ENCODE peak calls at places on chromosomes 5 and 9, in seven cellular contexts. One of them, this sample, is unnamed.

GRCh38 chr5:56011835-56012234 is 17.1 kb upstream of the IL6ST start:
- DNase-seq in uterus: no peak
- DNase-seq in psoas muscle: no peak
- DNase-seq in OCI-LY7: no peak
- DNase-seq in osteoblast: peak; percentile 92
- DNase-seq in CD8-positive, alpha-beta memory T cell: no peak
- DNase-seq in upper lobe of right lung: no peak
- DNase-seq in this sample: no peak

GRCh38 chr9:134213508-134214394 is 49.4 kb upstream of the RNU6ATAC start:
- DNase-seq in uterus: no peak
- DNase-seq in psoas muscle: peak; percentile 46
- DNase-seq in OCI-LY7: no peak
- DNase-seq in osteoblast: peak; percentile 51
- DNase-seq in CD8-positive, alpha-beta memory T cell: no peak
- DNase-seq in upper lobe of right lung: peak; percentile 56
- DNase-seq in this sample: no peak

GRCh38 chr5:3364941-3365340 is 230.7 kb upstream of the IRX1 start:
- DNase-seq in uterus: no peak
- DNase-seq in psoas muscle: no peak
- DNase-seq in OCI-LY7: peak; percentile 14
- DNase-seq in osteoblast: no peak
- DNase-seq in CD8-positive, alpha-beta memory T cell: no peak
- DNase-seq in upper lobe of right lung: no peak
- DNase-seq in this sample: no peak

GRCh38 chr9:116998305-116998704 is 311.2 kb downstream of the TRIM32 start:
- DNase-seq in uterus: no peak
- DNase-seq in psoas muscle: no peak
- DNase-seq in OCI-LY7: peak; percentile 3
- DNase-seq in osteoblast: no peak
- DNase-seq in CD8-positive, alpha-beta memory T cell: no peak
- DNase-seq in upper lobe of right lung: no peak
- DNase-seq in this sample: no peak

GRCh38 chr5:159171274-159171673 is 38.1 kb downstream of the RNF145 start:
- DNase-seq in uterus: no peak
- DNase-seq in psoas muscle: no peak
- DNase-seq in OCI-LY7: no peak
- DNase-seq in osteoblast: no peak
- DNase-seq in CD8-positive, alpha-beta memory T cell: no peak
- DNase-seq in upper lobe of right lung: no peak
- DNase-seq in this sample: no peak

GRCh38 chr9:77495834-77496671 is 152.1 kb downstream of the GNA14 start:
- DNase-seq in uterus: peak; percentile 45
- DNase-seq in psoas muscle: no peak
- DNase-seq in OCI-LY7: no peak
- DNase-seq in osteoblast: peak; percentile 92
- DNase-seq in CD8-positive, alpha-beta memory T cell: no peak
- DNase-seq in upper lobe of right lung: no peak
- DNase-seq in this sample: no peak

GRCh38 chr9:91755761-91756638 is 194.0 kb downstream of the ROR2 start:
- DNase-seq in uterus: no peak
- DNase-seq in psoas muscle: no peak
- DNase-seq in OCI-LY7: no peak
- DNase-seq in osteoblast: no peak
- DNase-seq in CD8-positive, alpha-beta memory T cell: no peak
- DNase-seq in upper lobe of right lung: no peak
- DNase-seq in this sample: no peak

GRCh38 chr9:32906213-32906612 is 95.2 kb downstream of the APTX start:
- DNase-seq in uterus: no peak
- DNase-seq in psoas muscle: no peak
- DNase-seq in OCI-LY7: no peak
- DNase-seq in osteoblast: no peak
- DNase-seq in CD8-positive, alpha-beta memory T cell: no peak
- DNase-seq in upper lobe of right lung: no peak
- DNase-seq in this sample: no peak

GRCh38 chr5:85647349-85648127 is 970.2 kb upstream of the COX7C start:
- DNase-seq in uterus: no peak
- DNase-seq in psoas muscle: peak; percentile 36
- DNase-seq in OCI-LY7: no peak
- DNase-seq in osteoblast: no peak
- DNase-seq in CD8-positive, alpha-beta memory T cell: no peak
- DNase-seq in upper lobe of right lung: no peak
- DNase-seq in this sample: no peak

GRCh38 chr5:122182491-122182921 is 53.2 kb downstream of the ZNF474 start:
- DNase-seq in uterus: peak; percentile 41
- DNase-seq in psoas muscle: no peak
- DNase-seq in OCI-LY7: no peak
- DNase-seq in osteoblast: no peak
- DNase-seq in CD8-positive, alpha-beta memory T cell: no peak
- DNase-seq in upper lobe of right lung: no peak
- DNase-seq in this sample: no peak

GRCh38 chr9:38195737-38196161 is 126.7 kb upstream of the SHB start:
- DNase-seq in uterus: no peak
- DNase-seq in psoas muscle: no peak
- DNase-seq in OCI-LY7: no peak
- DNase-seq in osteoblast: no peak
- DNase-seq in CD8-positive, alpha-beta memory T cell: no peak
- DNase-seq in upper lobe of right lung: no peak
- DNase-seq in this sample: no peak

GRCh38 chr9:100088202-100088601 is 10.6 kb downstream of the ERP44 start:
- DNase-seq in uterus: no peak
- DNase-seq in psoas muscle: no peak
- DNase-seq in OCI-LY7: no peak
- DNase-seq in osteoblast: no peak
- DNase-seq in CD8-positive, alpha-beta memory T cell: no peak
- DNase-seq in upper lobe of right lung: no peak
- DNase-seq in this sample: no peak

GRCh38 chr9:110911659-110912473 is 126.4 kb downstream of the LPAR1 start:
- DNase-seq in uterus: no peak
- DNase-seq in psoas muscle: no peak
- DNase-seq in OCI-LY7: no peak
- DNase-seq in osteoblast: peak; percentile 71
- DNase-seq in CD8-positive, alpha-beta memory T cell: no peak
- DNase-seq in upper lobe of right lung: no peak
- DNase-seq in this sample: peak; percentile 61

GRCh38 chr9:16921855-16922254 is 51.4 kb upstream of the BNC2 start:
- DNase-seq in uterus: no peak
- DNase-seq in psoas muscle: no peak
- DNase-seq in OCI-LY7: no peak
- DNase-seq in osteoblast: no peak
- DNase-seq in CD8-positive, alpha-beta memory T cell: no peak
- DNase-seq in upper lobe of right lung: no peak
- DNase-seq in this sample: no peak

GRCh38 chr9:137114613-137115393 is at the start of gene DPP7:
- DNase-seq in uterus: peak; percentile 55
- DNase-seq in psoas muscle: peak; percentile 87
- DNase-seq in OCI-LY7: peak; percentile 82
- DNase-seq in osteoblast: peak; percentile 100
- DNase-seq in CD8-positive, alpha-beta memory T cell: peak; percentile 79
- DNase-seq in upper lobe of right lung: peak; percentile 90
- DNase-seq in this sample: peak; percentile 55

GRCh38 chr9:88536951-88537742 is 2.2 kb downstream of the NXNL2 start:
- DNase-seq in uterus: peak; percentile 55
- DNase-seq in psoas muscle: no peak
- DNase-seq in OCI-LY7: no peak
- DNase-seq in osteoblast: peak; percentile 83
- DNase-seq in CD8-positive, alpha-beta memory T cell: no peak
- DNase-seq in upper lobe of right lung: no peak
- DNase-seq in this sample: no peak

GRCh38 chr5:179129607-179130071 is 69.5 kb downstream of the ZNF354C start:
- DNase-seq in uterus: peak; percentile 11
- DNase-seq in psoas muscle: no peak
- DNase-seq in OCI-LY7: no peak
- DNase-seq in osteoblast: peak; percentile 74
- DNase-seq in CD8-positive, alpha-beta memory T cell: no peak
- DNase-seq in upper lobe of right lung: peak; percentile 58
- DNase-seq in this sample: no peak

GRCh38 chr5:179130101-179130681 is 70.0 kb downstream of the ZNF354C start:
- DNase-seq in uterus: no peak
- DNase-seq in psoas muscle: no peak
- DNase-seq in OCI-LY7: no peak
- DNase-seq in osteoblast: peak; percentile 61
- DNase-seq in CD8-positive, alpha-beta memory T cell: no peak
- DNase-seq in upper lobe of right lung: peak; percentile 51
- DNase-seq in this sample: no peak

GRCh38 chr5:179132586-179133355 is 72.6 kb downstream of the ZNF354C start:
- DNase-seq in uterus: no peak
- DNase-seq in psoas muscle: no peak
- DNase-seq in OCI-LY7: no peak
- DNase-seq in osteoblast: peak; percentile 90
- DNase-seq in CD8-positive, alpha-beta memory T cell: no peak
- DNase-seq in upper lobe of right lung: no peak
- DNase-seq in this sample: no peak

GRCh38 chr5:179131886-179132585 is 71.9 kb downstream of the ZNF354C start:
- DNase-seq in uterus: no peak
- DNase-seq in psoas muscle: no peak
- DNase-seq in OCI-LY7: no peak
- DNase-seq in osteoblast: peak; percentile 57
- DNase-seq in CD8-positive, alpha-beta memory T cell: no peak
- DNase-seq in upper lobe of right lung: no peak
- DNase-seq in this sample: no peak

DNA sequence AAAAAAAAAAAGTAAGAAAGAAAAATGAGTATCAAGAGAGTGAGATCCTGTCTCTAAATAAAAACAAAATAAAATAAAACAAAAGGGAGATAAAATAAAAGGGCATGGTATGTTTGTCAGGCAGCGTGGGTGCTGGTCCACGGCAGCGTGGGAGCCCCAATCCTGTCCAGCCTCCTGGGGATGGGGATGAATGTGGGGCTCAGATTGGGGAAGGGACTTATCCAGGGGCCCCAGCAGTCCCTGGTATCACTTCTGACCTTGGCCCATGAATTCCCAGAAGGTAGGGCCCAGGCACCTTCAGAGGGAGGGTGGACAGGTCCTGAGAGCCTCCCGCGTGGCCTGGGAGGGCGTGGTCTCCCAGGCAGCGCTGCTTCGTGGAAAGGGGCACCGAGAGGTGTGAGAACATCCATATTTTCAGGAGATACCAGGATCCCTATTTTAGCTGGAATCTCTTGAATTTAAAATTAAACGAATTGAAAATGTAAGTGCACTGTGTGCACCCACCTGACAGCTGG is 71.2 kb downstream of the ZNF354C start:
- DNase-seq in uterus: no peak
- DNase-seq in psoas muscle: no peak
- DNase-seq in OCI-LY7: no peak
- DNase-seq in osteoblast: peak; percentile 86
- DNase-seq in CD8-positive, alpha-beta memory T cell: no peak
- DNase-seq in upper lobe of right lung: no peak
- DNase-seq in this sample: no peak
- H3K36me3 ChIP-seq in uterus: no peaks in the 10 kb centered on the region
- H3K36me3 ChIP-seq in psoas muscle: no peaks in the 10 kb centered on the region
- H3K36me3 ChIP-seq in OCI-LY7: no peaks in the 10 kb centered on the region
- H3K36me3 ChIP-seq in osteoblast: peaks cover 56% of the 10 kb centered on the region
- H3K36me3 ChIP-seq in CD8-positive, alpha-beta memory T cell: no peaks in the 10 kb centered on the region
- H3K36me3 ChIP-seq in upper lobe of right lung: no peaks in the 10 kb centered on the region
- H3K36me3 ChIP-seq in this sample: no peaks in the 10 kb centered on the region

GRCh38 chr5:179301376-179301775 is 43.9 kb downstream of the ADAMTS2 start:
- DNase-seq in uterus: no peak
- DNase-seq in psoas muscle: no peak
- DNase-seq in OCI-LY7: no peak
- DNase-seq in osteoblast: peak; percentile 23
- DNase-seq in CD8-positive, alpha-beta memory T cell: no peak
- DNase-seq in upper lobe of right lung: peak; percentile 23
- DNase-seq in this sample: no peak

GRCh38 chr5:179298181-179298993 is 46.9 kb downstream of the ADAMTS2 start:
- DNase-seq in uterus: peak; percentile 9
- DNase-seq in psoas muscle: no peak
- DNase-seq in OCI-LY7: no peak
- DNase-seq in osteoblast: peak; percentile 68
- DNase-seq in CD8-positive, alpha-beta memory T cell: no peak
- DNase-seq in upper lobe of right lung: peak; percentile 45
- DNase-seq in this sample: no peak

GRCh38 chr5:179301796-179302195 is 43.5 kb downstream of the ADAMTS2 start:
- DNase-seq in uterus: peak; percentile 27
- DNase-seq in psoas muscle: no peak
- DNase-seq in OCI-LY7: no peak
- DNase-seq in osteoblast: peak; percentile 65
- DNase-seq in CD8-positive, alpha-beta memory T cell: no peak
- DNase-seq in upper lobe of right lung: peak; percentile 51
- DNase-seq in this sample: no peak

GRCh38 chr5:179302499-179303185 is 42.6 kb downstream of the ADAMTS2 start:
- DNase-seq in uterus: peak; percentile 13
- DNase-seq in psoas muscle: no peak
- DNase-seq in OCI-LY7: no peak
- DNase-seq in osteoblast: peak; percentile 57
- DNase-seq in CD8-positive, alpha-beta memory T cell: no peak
- DNase-seq in upper lobe of right lung: peak; percentile 56
- DNase-seq in this sample: no peak

GRCh38 chr5:179300834-179301233 is 44.4 kb downstream of the ADAMTS2 start:
- DNase-seq in uterus: peak; percentile 72
- DNase-seq in psoas muscle: peak; percentile 77
- DNase-seq in OCI-LY7: no peak
- DNase-seq in osteoblast: peak; percentile 87
- DNase-seq in CD8-positive, alpha-beta memory T cell: no peak
- DNase-seq in upper lobe of right lung: peak; percentile 59
- DNase-seq in this sample: no peak
- H3K27ac ChIP-seq in uterus: peak overlapping the region; percentile 36
- H3K27ac ChIP-seq in psoas muscle: no peak overlapping the region
- H3K27ac ChIP-seq in OCI-LY7: no peak overlapping the region
- H3K27ac ChIP-seq in osteoblast: peak overlapping the region; percentile 9
- H3K27ac ChIP-seq in CD8-positive, alpha-beta memory T cell: no peak overlapping the region
- H3K27ac ChIP-seq in upper lobe of right lung: no peak overlapping the region
- H3K27ac ChIP-seq in this sample: peak overlapping the region; percentile 2

GRCh38 chr9:107488400-107489143 is 997 bp downstream of the KLF4 start:
- DNase-seq in uterus: peak; percentile 74
- DNase-seq in psoas muscle: peak; percentile 89
- DNase-seq in OCI-LY7: no peak
- DNase-seq in osteoblast: peak; percentile 94
- DNase-seq in CD8-positive, alpha-beta memory T cell: no peak
- DNase-seq in upper lobe of right lung: peak; percentile 91
- DNase-seq in this sample: peak; percentile 76
- H3K4me3 ChIP-seq in uterus: peak overlapping the region; percentile 76
- H3K4me3 ChIP-seq in psoas muscle: peak overlapping the region; percentile 94
- H3K4me3 ChIP-seq in OCI-LY7: no peak overlapping the region
- H3K4me3 ChIP-seq in osteoblast: peak overlapping the region; percentile 95
- H3K4me3 ChIP-seq in CD8-positive, alpha-beta memory T cell: no peak overlapping the region
- H3K4me3 ChIP-seq in upper lobe of right lung: peak overlapping the region; percentile 77
- H3K4me3 ChIP-seq in this sample: peak overlapping the region; percentile 55

GRCh38 chr5:14503681-14504331 is 77.8 kb upstream of the OTULINL start:
- DNase-seq in uterus: no peak
- DNase-seq in psoas muscle: no peak
- DNase-seq in OCI-LY7: no peak
- DNase-seq in osteoblast: peak; percentile 63
- DNase-seq in CD8-positive, alpha-beta memory T cell: no peak
- DNase-seq in upper lobe of right lung: no peak
- DNase-seq in this sample: no peak

GRCh38 chr5:14503017-14503680 is 78.4 kb upstream of the OTULINL start:
- DNase-seq in uterus: no peak
- DNase-seq in psoas muscle: no peak
- DNase-seq in OCI-LY7: no peak
- DNase-seq in osteoblast: peak; percentile 82
- DNase-seq in CD8-positive, alpha-beta memory T cell: no peak
- DNase-seq in upper lobe of right lung: no peak
- DNase-seq in this sample: no peak

GRCh38 chr5:14505310-14506140 is 76.1 kb upstream of the OTULINL start:
- DNase-seq in uterus: no peak
- DNase-seq in psoas muscle: no peak
- DNase-seq in OCI-LY7: no peak
- DNase-seq in osteoblast: peak; percentile 70
- DNase-seq in CD8-positive, alpha-beta memory T cell: no peak
- DNase-seq in upper lobe of right lung: no peak
- DNase-seq in this sample: no peak

GRCh38 chr5:14504332-14504727 is 77.3 kb upstream of the OTULINL start:
- DNase-seq in uterus: no peak
- DNase-seq in psoas muscle: no peak
- DNase-seq in OCI-LY7: no peak
- DNase-seq in osteoblast: peak; percentile 43
- DNase-seq in CD8-positive, alpha-beta memory T cell: no peak
- DNase-seq in upper lobe of right lung: no peak
- DNase-seq in this sample: no peak

GRCh38 chr5:14504816-14505215 is 76.8 kb upstream of the OTULINL start:
- DNase-seq in uterus: no peak
- DNase-seq in psoas muscle: no peak
- DNase-seq in OCI-LY7: no peak
- DNase-seq in osteoblast: peak; percentile 18
- DNase-seq in CD8-positive, alpha-beta memory T cell: no peak
- DNase-seq in upper lobe of right lung: no peak
- DNase-seq in this sample: no peak
- H3K36me3 ChIP-seq in uterus: no peaks in the 10 kb centered on the region
- H3K36me3 ChIP-seq in psoas muscle: peaks cover 97% of the 10 kb centered on the region
- H3K36me3 ChIP-seq in OCI-LY7: no peaks in the 10 kb centered on the region
- H3K36me3 ChIP-seq in osteoblast: peaks cover 93% of the 10 kb centered on the region
- H3K36me3 ChIP-seq in CD8-positive, alpha-beta memory T cell: no peaks in the 10 kb centered on the region
- H3K36me3 ChIP-seq in upper lobe of right lung: peaks cover 71% of the 10 kb centered on the region
- H3K36me3 ChIP-seq in this sample: no peaks in the 10 kb centered on the region

This sample was measured in tibial nerve.